ENCODE peak calls at places on chromosomes 5 and 9, in ten cellular contexts. S, Y, N, I, J, F, D, C, Q and H are unnamed samples. For H3K4me1, the result is how much of the 10 kb centered on the place peaks cover.

GRCh38 chr5:173981362-173981761 is 7.6 kb upstream of the C5orf47 start:
- DNase-seq in S (no peak), J (no peak), C (no peak), Q (no peak), N (peak), F (no peak), Y (no peak), D (no peak), I (no peak), H (no peak)

GRCh38 chr5:87138091-87138819 is 129.4 kb upstream of the RASA1 start:
- DNase-seq in S (no peak), Q (no peak), I (no peak), J (no peak), Y (no peak), F (no peak), N (no peak), C (no peak), D (no peak), H (no peak)

GRCh38 chr9:16247188-16247875 is 623.1 kb downstream of the BNC2 start:
- DNase-seq in I (no peak), J (no peak), N (no peak), Y (no peak), C (no peak), S (no peak), F (no peak), Q (no peak), D (no peak), H (no peak)

GRCh38 chr9:89815903-89816573 is 211.2 kb downstream of the GADD45G start:
- DNase-seq in D (no peak), N (no peak), J (no peak), F (no peak), I (no peak), Y (no peak), C (peak), Q (no peak), S (no peak), H (no peak)

GRCh38 chr5:23332650-23333251 is 174.7 kb upstream of the PRDM9 start:
- DNase-seq in C (no peak), N (peak), Q (no peak), Y (peak), S (no peak), J (no peak), I (no peak), F (no peak), D (no peak), H (no peak)

GRCh38 chr5:133226186-133226585 is 174.4 kb downstream of the HSPA4 start:
- DNase-seq in C (no peak), F (no peak), D (no peak), S (no peak), Q (no peak), J (no peak), I (no peak), Y (no peak), N (no peak), H (no peak)

GRCh38 chr5:72205431-72206009 is 98.2 kb downstream of the MAP1B start:
- DNase-seq in I (no peak), D (no peak), N (no peak), F (no peak), S (no peak), C (no peak), Q (no peak), J (no peak), Y (no peak), H (no peak)

GRCh38 chr5:150599917-150600511 is 40.4 kb upstream of the SYNPO start:
- DNase-seq in I (no peak), D (peak), Y (peak), F (peak), S (peak), N (no peak), J (peak), Q (no peak), C (peak), H (no peak)

GRCh38 chr9:123771690-123772089 is 158.2 kb downstream of the DENND1A start:
- DNase-seq in N (no peak), I (no peak), D (no peak), S (no peak), Q (no peak), Y (no peak), J (no peak), F (no peak), C (no peak), H (no peak)

GRCh38 chr5:160473736-160474483 is 52.3 kb downstream of the PTTG1 start:
- DNase-seq in D (no peak), J (no peak), N (no peak), Q (no peak), I (no peak), C (no peak), S (no peak), Y (no peak), F (no peak), H (no peak)

GRCh38 chr9:134738869-134739659 is 97.5 kb downstream of the COL5A1 start:
- DNase-seq in F (peak), J (peak), Q (no peak), S (peak), C (peak), N (peak), I (no peak), D (peak), Y (peak), H (no peak)

GRCh38 chr5:126044111-126044668 is 379.0 kb upstream of the GRAMD2B start:
- DNase-seq in Q (no peak), J (peak), C (peak), Y (peak), N (no peak), F (no peak), D (no peak), I (no peak), S (no peak), H (no peak)

GRCh38 chr9:74133921-74134320 is 363.2 kb upstream of the RORB start:
- DNase-seq in D (no peak), Y (no peak), Q (no peak), J (no peak), F (no peak), C (no peak), N (no peak), I (no peak), S (no peak), H (no peak)

GRCh38 chr9:128656416-128657343 is at the start of gene DYNC2I2:
- DNase-seq in J (peak), F (peak), C (peak), D (peak), N (peak), I (peak), Q (peak), S (peak), Y (peak), H (peak)

GRCh38 chr5:106094128-106094726 is 1576.5 kb downstream of the EFNA5 start:
- DNase-seq in Y (peak), F (peak), Q (no peak), J (no peak), C (no peak), S (no peak), I (no peak), N (no peak), D (no peak), H (no peak)

GRCh38 chr5:80554646-80555045 is 15.4 kb downstream of the ANKRD34B start:
- DNase-seq in J (no peak), F (no peak), C (no peak), Y (no peak), N (no peak), D (no peak), Q (no peak), S (no peak), I (no peak), H (no peak)

GRCh38 chr5:96614110-96614691 is 48.0 kb upstream of the CAST start:
- DNase-seq in F (no peak), C (no peak), S (no peak), Y (peak), N (peak), Q (peak), D (peak), I (peak), J (peak), H (peak)

GRCh38 chr5:180873628-180874520 is 12.8 kb upstream of the ZFP62 start:
- DNase-seq in I (peak), D (peak), N (no peak), Q (no peak), F (no peak), C (no peak), S (no peak), J (peak), Y (no peak), H (peak)

GRCh38 chr9:83630938-83631457 is 8.1 kb downstream of the IDNK start:
- DNase-seq in D (no peak), Y (no peak), S (no peak), J (no peak), N (peak), F (no peak), C (no peak), I (no peak), Q (no peak), H (no peak)

GRCh38 chr5:174328626-174329299 is 283.3 kb downstream of the NSG2 start:
- DNase-seq in N (no peak), Q (no peak), J (no peak), F (no peak), S (no peak), I (no peak), C (no peak), Y (no peak), D (no peak), H (no peak)

GRCh38 chr9:107269681-107270080 is 13.4 kb upstream of the RAD23B start:
- DNase-seq in I (no peak), C (no peak), N (no peak), D (no peak), Q (no peak), F (no peak), J (no peak), Y (no peak), S (no peak), H (no peak)

GRCh38 chr9:73155389-73155788 is 3.7 kb downstream of the ANXA1 start:
- DNase-seq in J (no peak), D (no peak), I (no peak), Y (no peak), F (no peak), S (no peak), Q (peak), C (no peak), N (no peak), H (peak)

GRCh38 chr5:69415584-69415958 is 655 bp downstream of the MARVELD2 start:
- DNase-seq in C (no peak), J (peak), S (no peak), D (no peak), I (no peak), F (no peak), N (peak), Q (no peak), Y (peak), H (no peak)

GRCh38 chr9:98884849-98885248 is 58.9 kb upstream of the COL15A1 start:
- DNase-seq in N (no peak), D (no peak), C (no peak), J (no peak), S (no peak), F (no peak), Y (no peak), Q (no peak), I (no peak), H (no peak)

GRCh38 chr9:7238244-7238637 is 480.5 kb downstream of the KDM4C start:
- DNase-seq in Q (no peak), D (no peak), I (no peak), F (no peak), N (no peak), C (no peak), S (no peak), J (no peak), Y (no peak), H (no peak)

GRCh38 chr5:149175346-149176113 is 34.2 kb downstream of the ABLIM3 start:
- DNase-seq in Y (no peak), F (no peak), S (peak), N (no peak), C (peak), I (no peak), Q (no peak), J (no peak), D (peak), H (no peak)

GRCh38 chr5:98638701-98639100 is 134.8 kb upstream of the RGMB start:
- DNase-seq in C (peak), Q (no peak), S (no peak), I (no peak), Y (no peak), J (peak), F (no peak), D (peak), N (no peak), H (no peak)

GRCh38 chr9:135154050-135154570 is 66.6 kb downstream of the OLFM1 start:
- DNase-seq in I (peak), Y (no peak), D (no peak), N (no peak), Q (no peak), S (no peak), J (no peak), F (no peak), C (no peak), H (no peak)

GRCh38 chr5:35239911-35240610 is 9.8 kb upstream of the PRLR start:
- DNase-seq in N (no peak), Q (no peak), J (no peak), D (no peak), F (no peak), I (no peak), C (no peak), S (no peak), Y (no peak), H (no peak)

DNA sequence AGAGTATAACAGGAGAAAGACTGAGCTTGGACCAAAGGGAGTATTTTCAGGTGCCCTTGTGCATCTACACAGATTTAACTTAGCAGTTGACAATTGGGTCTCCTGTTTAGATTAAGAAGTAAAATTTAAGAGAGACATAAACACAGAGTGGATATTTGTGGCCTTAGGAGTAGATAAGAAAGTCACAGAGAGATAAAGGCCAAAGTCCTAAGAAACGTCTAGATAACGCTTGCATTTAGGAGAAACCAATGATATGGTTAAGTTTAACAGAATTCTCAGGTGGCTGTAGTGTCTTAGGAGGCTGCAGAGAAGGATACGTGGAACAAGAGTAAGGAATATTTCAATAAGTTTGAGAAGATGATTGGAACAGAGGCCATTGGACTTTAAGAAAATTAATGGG is 155.0 kb upstream of the DAB2 start:
- DNase-seq in D (no peak), Y (no peak), F (no peak), Q (no peak), N (no peak), S (no peak), J (no peak), C (no peak), I (no peak), H (no peak)
- H3K27ac ChIP-seq in D (no peak), Y (peak), F (no peak), Q (no peak), N (no peak), S (no peak), J (no peak), C (no peak), I (no peak), H (no peak)

DNA sequence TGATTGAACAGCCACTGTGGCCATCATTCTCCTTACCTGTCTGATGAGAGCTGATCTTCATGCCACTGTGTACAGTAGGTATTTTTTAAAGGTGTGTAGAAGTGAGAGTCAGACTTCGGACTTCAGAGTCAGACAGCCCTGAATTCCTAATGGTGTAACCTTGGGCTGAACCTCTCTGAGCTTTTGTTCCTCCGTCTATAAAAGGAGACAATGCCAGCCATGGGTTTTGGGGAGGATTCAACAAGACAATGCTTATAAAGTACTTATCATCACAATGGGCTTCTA is 18.7 kb downstream of the GSN start:
- DNase-seq in N (no peak), C (no peak), F (no peak), S (no peak), D (no peak), Y (no peak), Q (no peak), J (no peak), I (no peak), H (no peak)
- H3K4me1 ChIP-seq in N (half or more), C (half or more), F (half or more), S (half or more), D (half or more), Y (half or more), Q (under half), J (under half), I (under half), H (under half)

GRCh38 chr5:123976393-123977029 is 464.5 kb downstream of the CSNK1G3 start:
- DNase-seq in I (no peak), S (no peak), Y (no peak), F (no peak), D (no peak), J (no peak), C (no peak), Q (no peak), N (no peak), H (no peak)
- H3K4me3 ChIP-seq in I (no peak), S (no peak), Y (no peak), F (no peak), D (no peak), J (no peak), C (no peak), Q (no peak), N (no peak), H (no peak)

DNA sequence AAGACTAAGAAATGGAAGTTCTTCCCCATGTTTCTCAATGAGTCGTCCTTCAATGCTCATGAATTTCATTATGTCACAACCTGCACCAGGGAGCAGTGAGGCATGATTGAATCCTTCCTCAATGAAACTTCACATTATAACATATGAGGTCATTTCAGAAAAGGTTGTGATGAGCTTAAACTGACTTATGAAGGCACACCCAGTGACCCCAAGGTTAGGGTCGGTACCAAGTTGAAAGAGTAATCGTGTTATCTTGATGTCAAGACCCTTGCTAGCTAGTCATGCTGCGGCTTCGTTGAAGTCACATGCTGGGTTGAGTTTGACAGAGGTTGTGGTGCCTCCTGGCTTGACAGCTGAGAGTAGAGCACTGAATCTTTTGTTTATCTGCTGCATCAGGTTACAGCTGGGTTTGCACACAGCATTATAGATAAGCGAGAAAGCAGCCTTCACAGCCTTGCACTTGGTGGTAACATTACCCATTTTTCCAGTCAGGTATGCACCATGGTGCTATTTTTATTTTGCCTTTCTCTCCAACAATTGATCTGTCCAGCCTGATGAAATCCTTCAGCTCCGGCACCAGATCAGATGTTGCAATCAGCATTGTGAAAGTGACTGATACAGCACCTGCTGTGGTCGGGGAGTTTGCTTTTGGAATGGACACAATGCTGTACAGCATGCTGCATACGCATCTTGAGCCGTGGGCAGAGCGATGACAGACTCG is 133.2 kb downstream of the ERCC6L2 start:
- DNase-seq in I (peak), D (no peak), S (no peak), J (no peak), C (peak), Q (no peak), N (no peak), Y (no peak), F (no peak), H (no peak)
- H3K27ac ChIP-seq in I (peak), D (no peak), S (no peak), J (no peak), C (no peak), Q (peak), N (no peak), Y (no peak), F (no peak), H (peak)

GRCh38 chr5:113183694-113184093 is 207.1 kb downstream of the DCP2 start:
- DNase-seq in S (no peak), Y (no peak), D (no peak), J (no peak), I (no peak), N (no peak), C (no peak), Q (no peak), F (no peak), H (no peak)
- H3K4me1 ChIP-seq in S (under half), Y (under half), D (under half), J (under half), I (under half), N (under half), C (under half), Q (under half), F (under half), H (under half)

GRCh38 chr5:74935752-74936091 is 69.5 kb upstream of the FAM169A start:
- DNase-seq in I (no peak), Q (no peak), D (no peak), F (no peak), N (no peak), J (no peak), C (no peak), Y (no peak), S (no peak), H (no peak)

GRCh38 chr5:74940782-74941363 is 74.7 kb upstream of the FAM169A start:
- DNase-seq in Y (no peak), S (no peak), J (no peak), F (no peak), C (no peak), I (no peak), Q (no peak), D (no peak), N (no peak), H (no peak)

GRCh38 chr5:74938250-74938649 is 72.1 kb upstream of the FAM169A start:
- DNase-seq in Y (no peak), Q (no peak), J (no peak), S (no peak), D (no peak), N (no peak), C (no peak), I (no peak), F (no peak), H (no peak)

DNA sequence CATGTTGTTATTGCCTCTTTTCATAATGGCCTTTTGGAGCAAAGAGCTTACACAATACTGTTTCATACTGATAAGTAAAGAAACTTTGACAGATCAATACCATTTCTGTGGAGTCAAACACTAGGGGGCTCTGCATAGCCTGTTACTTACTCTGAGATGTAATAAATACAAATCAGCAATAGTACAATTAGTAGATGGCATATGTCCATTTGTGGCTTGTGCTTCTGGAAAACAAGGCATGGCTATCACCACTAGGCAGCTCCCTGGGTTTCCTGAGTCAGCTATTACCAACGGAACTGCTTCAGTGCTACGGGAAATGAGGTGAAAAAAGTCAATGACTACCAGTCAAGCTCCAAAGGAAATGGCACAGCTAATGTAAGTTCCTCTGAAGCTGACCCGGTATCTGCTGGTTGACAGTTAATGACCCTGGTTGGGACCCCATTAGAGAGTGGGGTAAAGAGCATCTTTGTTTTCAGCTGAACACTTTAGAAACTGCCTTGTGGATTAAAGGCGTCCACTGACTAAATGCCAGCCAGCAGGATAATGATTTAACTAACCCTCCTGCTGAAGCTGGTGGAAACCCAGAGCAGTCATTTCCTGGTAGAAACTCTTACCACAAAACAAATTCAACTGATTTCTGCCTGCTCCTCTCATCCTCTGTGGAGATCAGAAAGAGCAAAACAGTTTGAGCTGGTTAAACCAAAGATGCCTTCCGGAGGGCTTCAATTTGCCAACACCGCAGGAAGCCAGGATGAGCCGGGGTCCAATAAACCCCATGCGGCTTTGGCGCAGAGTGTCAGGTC is 69.0 kb upstream of the FAM169A start:
- DNase-seq in D (no peak), C (no peak), Q (peak), Y (peak), J (peak), I (peak), S (no peak), N (peak), F (no peak), H (peak)
- H3K4me3 ChIP-seq in D (no peak), C (no peak), Q (peak), Y (no peak), J (no peak), I (peak), S (no peak), N (no peak), F (no peak), H (peak)

GRCh38 chr9:91833878-91834255 is 116.2 kb downstream of the ROR2 start:
- DNase-seq in F (no peak), Q (no peak), N (no peak), J (no peak), C (no peak), D (no peak), I (no peak), Y (no peak), S (no peak), H (no peak)
- H3K27ac ChIP-seq in F (no peak), Q (no peak), N (peak), J (no peak), C (no peak), D (no peak), I (no peak), Y (peak), S (no peak), H (no peak)